ENCODE peak calls at places on chromosome 16, in ten cellular contexts. Z, F, I, E, O, X, C, Q, U and R are unnamed samples.

GRCh38 chr16:47732806-47733150 is 271.6 kb downstream of the PHKB start:
- DNase-seq in Z (peak; percentile 98), F (no peak), I (no peak), E (no peak), O (no peak), X (peak; percentile 77), C (no peak), Q (no peak), U (peak; percentile 98), R (no peak)

GRCh38 chr16:4675864-4676786 is 17.2 kb upstream of the NUDT16L1 start:
- DNase-seq in Z (no peak), F (no peak), I (peak; percentile 57), E (peak; percentile 66), O (no peak), X (no peak), C (peak; percentile 45), Q (no peak), U (no peak), R (peak; percentile 76)

GRCh38 chr16:85613609-85614337 is 651 bp downstream of the GSE1 start:
- DNase-seq in Z (no peak), F (peak; percentile 82), I (peak; percentile 89), E (no peak), O (peak; percentile 76), X (peak; percentile 63), C (peak; percentile 56), Q (peak; percentile 86), U (peak; percentile 43), R (peak; percentile 38)

GRCh38 chr16:19972111-19972510 is 87.5 kb upstream of the GPRC5B start:
- DNase-seq in Z (no peak), F (no peak), I (no peak), E (no peak), O (peak; percentile 0), X (no peak), C (no peak), Q (no peak), U (no peak), R (no peak)

GRCh38 chr16:48609453-48610023 is 442 bp downstream of the N4BP1 start:
- DNase-seq in Z (peak; percentile 29), F (peak; percentile 72), I (peak; percentile 91), E (no peak), O (peak; percentile 79), X (peak; percentile 75), C (peak; percentile 60), Q (peak; percentile 82), U (peak; percentile 54), R (peak; percentile 62)

GRCh38 chr16:53504665-53505064 is 1.7 kb upstream of the AKTIP start:
- DNase-seq in Z (peak; percentile 56), F (peak; percentile 54), I (no peak), E (peak; percentile 42), O (no peak), X (no peak), C (no peak), Q (no peak), U (peak; percentile 59), R (no peak)

GRCh38 chr16:82936941-82937551 is 310.3 kb downstream of the CDH13 start:
- DNase-seq in Z (peak; percentile 85), F (no peak), I (no peak), E (no peak), O (no peak), X (peak; percentile 42), C (no peak), Q (no peak), U (peak; percentile 85), R (no peak)

GRCh38 chr16:73846292-73846849 is 450.2 kb upstream of the PSMD7 start:
- DNase-seq in Z (no peak), F (no peak), I (no peak), E (no peak), O (no peak), X (peak; percentile 4), C (no peak), Q (no peak), U (no peak), R (no peak)

GRCh38 chr16:76946879-76947278 is 244.1 kb upstream of the MON1B start:
- DNase-seq in Z (peak; percentile 80), F (no peak), I (no peak), E (no peak), O (peak; percentile 61), X (peak; percentile 85), C (peak; percentile 66), Q (no peak), U (peak; percentile 87), R (no peak)

DNA sequence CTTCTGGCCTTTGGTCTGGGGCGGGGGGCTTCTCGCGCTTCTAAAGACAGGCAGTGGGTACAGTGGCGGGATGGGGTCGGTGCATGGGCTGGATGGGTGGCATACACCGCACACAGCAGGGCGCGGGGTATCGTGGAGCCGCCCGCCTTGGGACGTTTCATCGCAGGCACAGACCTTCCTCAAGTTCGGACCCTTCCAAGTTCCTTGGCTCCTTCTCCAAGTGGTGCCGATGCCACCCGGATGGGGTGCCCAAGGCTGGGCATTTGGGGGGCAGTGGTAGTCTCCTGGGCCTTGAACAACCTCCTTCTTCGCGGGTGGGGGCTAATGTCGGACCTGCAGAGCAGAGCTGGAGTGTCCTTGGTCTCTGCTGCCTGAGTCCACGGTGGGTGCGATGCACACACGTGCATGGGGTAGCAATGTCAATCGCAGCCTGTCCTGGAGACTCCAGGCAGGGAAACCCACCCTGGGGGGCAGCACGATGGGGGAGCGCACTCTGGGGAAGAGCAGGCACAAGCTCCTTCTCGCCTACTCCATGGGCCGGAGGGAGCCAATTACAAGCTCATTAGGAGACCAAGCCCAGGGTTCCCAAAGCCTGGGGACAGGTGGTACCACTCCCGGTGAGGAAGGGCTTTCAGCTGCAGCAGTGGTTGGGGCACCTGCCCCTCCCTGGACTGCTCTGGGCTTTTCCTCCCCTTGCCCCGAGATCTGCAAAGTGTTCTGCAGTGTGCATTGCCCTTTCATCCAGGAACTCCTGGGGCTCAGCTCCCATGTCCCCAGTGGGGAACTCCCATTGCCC is 721 bp upstream of the MTSS2 start:
- DNase-seq in Z (no peak), F (peak; percentile 62), I (peak; percentile 81), E (no peak), O (no peak), X (no peak), C (no peak), Q (no peak), U (no peak), R (no peak)
- H3K4me1 ChIP-seq in Z (peaks cover 40% of the 10 kb centered on the region), F (no peaks in the 10 kb centered on the region), I (no peaks in the 10 kb centered on the region), E (peaks cover 3% of the 10 kb centered on the region), O (peaks cover 76% of the 10 kb centered on the region), X (peaks cover 72% of the 10 kb centered on the region), C (peaks cover 69% of the 10 kb centered on the region), Q (peaks cover 4% of the 10 kb centered on the region), U (peaks cover 60% of the 10 kb centered on the region), R (peaks cover 13% of the 10 kb centered on the region)

DNA sequence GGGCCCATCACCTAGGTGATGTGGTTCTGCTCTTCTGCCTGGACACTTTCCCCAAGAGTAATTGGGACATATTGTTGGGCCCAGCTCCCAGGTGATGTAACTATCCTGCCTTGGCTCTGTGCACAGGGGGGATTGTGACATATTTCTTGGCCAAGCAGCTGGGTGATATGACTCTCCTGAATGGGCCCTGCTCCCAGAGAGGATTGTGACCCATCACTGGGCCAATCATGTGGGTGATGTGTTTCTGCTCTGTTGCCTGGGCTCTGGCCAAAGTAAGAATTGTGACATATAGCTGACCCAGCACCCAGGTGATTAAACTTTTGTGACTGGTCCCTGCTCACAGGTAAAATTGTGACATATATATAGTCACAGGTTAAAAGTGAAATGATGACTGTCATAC is 1904.9 kb downstream of the TP53TG3F start:
- DNase-seq in Z (no peak), F (no peak), I (no peak), E (no peak), O (no peak), X (no peak), C (no peak), Q (no peak), U (no peak), R (no peak)
- H3K9me3 ChIP-seq in Z (peaks cover 36% of the 10 kb centered on the region), F (peaks cover 5% of the 10 kb centered on the region), I (no peaks in the 10 kb centered on the region), E (peaks cover 5% of the 10 kb centered on the region), O (no peaks in the 10 kb centered on the region), X (no peaks in the 10 kb centered on the region), C (no peaks in the 10 kb centered on the region), Q (no peaks in the 10 kb centered on the region), U (peaks cover 1% of the 10 kb centered on the region), R (peaks cover 5% of the 10 kb centered on the region)

DNA sequence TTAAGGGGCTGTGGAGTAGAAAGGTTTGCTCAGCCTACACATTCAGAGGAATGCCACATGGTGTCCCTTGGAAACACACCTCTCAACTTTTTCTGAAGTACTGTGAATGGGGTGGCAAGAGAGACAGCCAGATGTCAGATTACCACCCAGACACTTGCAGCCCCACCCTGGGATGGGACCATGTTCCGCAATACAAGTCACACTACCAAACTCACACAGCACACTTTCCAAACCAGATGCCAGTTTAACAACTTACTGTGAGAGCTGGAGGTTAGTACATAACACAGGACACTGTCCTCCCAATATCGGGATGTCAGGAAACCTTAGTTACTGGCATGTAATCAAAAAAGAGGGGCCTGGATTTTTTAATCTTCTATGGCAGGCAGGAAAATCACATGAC is 7.9 kb downstream of the USP7 start:
- DNase-seq in Z (no peak), F (no peak), I (no peak), E (no peak), O (no peak), X (no peak), C (no peak), Q (no peak), U (no peak), R (no peak)
- H3K4me1 ChIP-seq in Z (peaks cover 48% of the 10 kb centered on the region), F (peaks cover 9% of the 10 kb centered on the region), I (peaks cover 64% of the 10 kb centered on the region), E (peaks cover 74% of the 10 kb centered on the region), O (peaks cover 67% of the 10 kb centered on the region), X (peaks cover 69% of the 10 kb centered on the region), C (peaks cover 76% of the 10 kb centered on the region), Q (no peaks in the 10 kb centered on the region), U (peaks cover 29% of the 10 kb centered on the region), R (peaks cover 84% of the 10 kb centered on the region)

GRCh38 chr16:17453365-17454122 is 17.2 kb downstream of the XYLT1 start:
- DNase-seq in Z (no peak), F (no peak), I (no peak), E (no peak), O (no peak), X (no peak), C (no peak), Q (no peak), U (no peak), R (no peak)

GRCh38 chr16:17452931-17453330 is 17.8 kb downstream of the XYLT1 start:
- DNase-seq in Z (peak; percentile 52), F (no peak), I (no peak), E (no peak), O (no peak), X (no peak), C (no peak), Q (no peak), U (peak; percentile 64), R (no peak)

GRCh38 chr16:17457513-17457912 is 13.2 kb downstream of the XYLT1 start:
- DNase-seq in Z (no peak), F (no peak), I (no peak), E (no peak), O (no peak), X (no peak), C (no peak), Q (no peak), U (no peak), R (no peak)

GRCh38 chr16:17451835-17452234 is 18.9 kb downstream of the XYLT1 start:
- DNase-seq in Z (no peak), F (no peak), I (no peak), E (no peak), O (no peak), X (no peak), C (no peak), Q (no peak), U (no peak), R (no peak)

DNA sequence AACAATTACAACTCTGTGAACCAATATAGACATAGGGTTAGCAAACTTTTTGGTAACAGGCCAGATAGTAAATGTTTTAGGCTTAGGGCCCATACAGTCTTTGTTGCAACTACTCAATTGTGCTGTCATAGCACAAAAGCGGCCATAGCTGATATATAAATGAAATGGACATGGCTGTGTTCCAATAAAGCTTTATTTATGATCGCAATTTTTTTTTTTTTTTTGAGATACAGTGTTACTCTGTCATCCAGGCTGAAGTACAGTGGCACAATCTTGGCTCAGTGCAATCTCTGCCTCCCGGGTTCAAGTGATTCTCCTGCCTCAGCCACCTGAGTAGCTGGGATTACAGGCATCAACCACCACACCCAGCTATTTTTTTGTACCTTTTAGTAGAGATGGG is 16.4 kb downstream of the XYLT1 start:
- DNase-seq in Z (no peak), F (no peak), I (no peak), E (no peak), O (no peak), X (no peak), C (no peak), Q (no peak), U (no peak), R (no peak)
- H3K9me3 ChIP-seq in Z (no peaks in the 10 kb centered on the region), F (no peaks in the 10 kb centered on the region), I (no peaks in the 10 kb centered on the region), E (no peaks in the 10 kb centered on the region), O (no peaks in the 10 kb centered on the region), X (no peaks in the 10 kb centered on the region), C (no peaks in the 10 kb centered on the region), Q (no peaks in the 10 kb centered on the region), U (no peaks in the 10 kb centered on the region), R (no peaks in the 10 kb centered on the region)